ENCODE peak calls at places on chromosome 14, in seven cellular contexts. R is H1, S is HCT116, G is K562, A is GM12878, T is WTC11, D is HepG2. W is an unnamed sample.

GRCh38 chr14:104253901-104254353 is 115.5 kb downstream of the KIF26A start:
- DNase-seq in T (no peak), D (no peak), S (no peak), G (no peak), A (no peak), R (no peak), W (no peak)

GRCh38 chr14:61321385-61322010 is at the start of gene PRKCH:
- DNase-seq in S (peak; percentile 54), G (peak; percentile 64), D (peak; percentile 11), T (peak; percentile 73), A (no peak), R (peak; percentile 79), W (peak; percentile 68)

GRCh38 chr14:80364816-80365215 is 153.5 kb upstream of the DIO2 start:
- DNase-seq in T (no peak), R (no peak), G (no peak), A (no peak), S (no peak), D (no peak), W (no peak)

GRCh38 chr14:72751276-72752033 is 142.4 kb downstream of the DPF3 start:
- DNase-seq in R (no peak), T (no peak), D (no peak), G (no peak), A (no peak), S (no peak), W (no peak)

GRCh38 chr14:36556811-36557433 is 25.5 kb downstream of the NKX2-8 start:
- DNase-seq in R (peak; percentile 65), S (peak; percentile 19), A (no peak), D (peak; percentile 45), T (peak; percentile 46), G (peak; percentile 23), W (peak; percentile 51)

GRCh38 chr14:50067723-50068495 is 48.5 kb downstream of the VCPKMT start:
- DNase-seq in D (peak; percentile 90), A (no peak), R (no peak), G (no peak), T (no peak), S (peak; percentile 21), W (no peak)

GRCh38 chr14:50763386-50764007 is 67.5 kb downstream of the NIN start:
- DNase-seq in D (no peak), T (no peak), G (no peak), R (no peak), S (no peak), A (no peak), W (no peak)

GRCh38 chr14:99663716-99664635 is 19.0 kb downstream of the HHIPL1 start:
- DNase-seq in G (no peak), T (peak; percentile 70), A (no peak), D (no peak), S (no peak), R (peak; percentile 89), W (no peak)

GRCh38 chr14:96303981-96304380 is 48.0 kb downstream of the BDKRB1 start:
- DNase-seq in G (no peak), S (no peak), T (no peak), A (no peak), R (no peak), D (no peak), W (no peak)

GRCh38 chr14:90629471-90629870 is 186.8 kb downstream of the TTC7B start:
- DNase-seq in S (no peak), T (no peak), G (no peak), A (no peak), D (no peak), R (no peak), W (no peak)

GRCh38 chr14:105091335-105092123 is 26.3 kb upstream of the GPR132 start:
- DNase-seq in A (no peak), T (no peak), D (peak; percentile 71), S (peak; percentile 77), R (no peak), G (no peak), W (no peak)

GRCh38 chr14:95217391-95217900 is 60.1 kb upstream of the DICER1 start:
- DNase-seq in A (no peak), T (no peak), R (no peak), G (no peak), S (no peak), D (no peak), W (no peak)

GRCh38 chr14:34336501-34336900 is 125.5 kb downstream of the SPTSSA start:
- DNase-seq in S (no peak), R (no peak), A (no peak), D (peak; percentile 35), T (no peak), G (no peak), W (no peak)

GRCh38 chr14:104680806-104681688 is 8.4 kb upstream of the INF2 start:
- DNase-seq in D (peak; percentile 73), A (no peak), R (no peak), S (no peak), G (no peak), T (no peak), W (no peak)

GRCh38 chr14:105591052-105591451 is 64.7 kb downstream of the TMEM121 start:
- DNase-seq in S (no peak), R (no peak), G (no peak), T (no peak), D (no peak), A (no peak), W (no peak)

GRCh38 chr14:83463500-83464098 is 1929.9 kb upstream of the SEL1L start:
- DNase-seq in G (peak; percentile 21), R (peak; percentile 56), S (no peak), T (peak; percentile 59), A (no peak), D (peak; percentile 12), W (peak; percentile 14)

GRCh38 chr14:94771191-94771905 is 1.4 kb upstream of the GSC start:
- DNase-seq in R (peak; percentile 67), G (no peak), T (peak; percentile 36), S (no peak), A (no peak), D (no peak), W (no peak)

GRCh38 chr14:57751400-57751799 is 114.5 kb downstream of the SLC35F4 start:
- DNase-seq in S (no peak), A (no peak), D (no peak), G (no peak), T (no peak), R (no peak), W (no peak)

GRCh38 chr14:53523226-53523625 is 370.1 kb upstream of the DDHD1 start:
- DNase-seq in T (no peak), S (no peak), A (no peak), G (no peak), R (no peak), D (peak; percentile 31), W (no peak)
- TF ChIP-seq SP1 in T (no peak), S (no peak), A (no peak), G (no peak), R (no peak), D (no peak), W (no peak)

GRCh38 chr14:85087201-85087600 is 442.7 kb upstream of the FLRT2 start:
- DNase-seq in D (no peak), G (no peak), S (no peak), T (no peak), A (no peak), R (no peak), W (no peak)

GRCh38 chr14:85093631-85094330 is 436.2 kb upstream of the FLRT2 start:
- DNase-seq in S (no peak), A (no peak), R (no peak), D (no peak), T (no peak), G (no peak), W (no peak)

GRCh38 chr14:85085981-85086380 is 444.0 kb upstream of the FLRT2 start:
- DNase-seq in S (no peak), D (no peak), R (no peak), T (no peak), G (no peak), A (no peak), W (no peak)

GRCh38 chr14:85088231-85088630 is 441.7 kb upstream of the FLRT2 start:
- DNase-seq in T (no peak), R (no peak), D (no peak), G (no peak), S (no peak), A (no peak), W (no peak)

GRCh38 chr14:85090681-85091080 is 439.3 kb upstream of the FLRT2 start:
- DNase-seq in S (no peak), D (no peak), G (no peak), R (no peak), T (no peak), A (no peak), W (no peak)
- TF ChIP-seq SP1 in S (no peak), D (no peak), G (no peak), R (no peak), T (no peak), A (no peak), W (no peak)

DNA sequence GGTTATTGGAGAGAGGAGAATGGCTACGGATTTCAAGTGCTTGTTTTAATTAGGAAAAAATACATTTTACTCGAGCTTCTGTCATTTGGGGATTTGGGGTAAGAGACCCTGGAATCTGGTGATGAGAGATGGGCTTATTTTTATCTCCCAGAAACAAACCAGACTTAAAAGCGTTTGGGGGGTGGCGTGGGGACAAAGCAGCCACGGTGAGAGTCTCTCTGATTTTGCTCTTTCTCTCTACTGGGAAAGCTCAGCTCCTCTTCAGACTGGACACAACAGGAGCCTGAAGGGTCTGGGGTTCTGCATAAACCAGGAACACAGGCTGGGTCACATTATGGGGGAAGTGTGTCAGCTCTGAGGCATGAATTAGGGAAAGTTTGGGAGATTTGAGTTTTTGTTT is 3.8 kb downstream of the VSX2 start:
- DNase-seq in D (no peak), G (no peak), S (no peak), R (no peak), T (no peak), A (no peak), W (no peak)
- TF ChIP-seq SP1 in D (no peak), G (no peak), S (no peak), R (no peak), T (no peak), A (no peak), W (no peak)

GRCh38 chr14:53796734-53797133 is 159.9 kb downstream of the BMP4 start:
- DNase-seq in D (no peak), A (no peak), T (no peak), G (no peak), R (no peak), S (no peak), W (no peak)

GRCh38 chr14:53792909-53793308 is 163.7 kb downstream of the BMP4 start:
- DNase-seq in D (no peak), R (no peak), T (peak; percentile 19), A (no peak), G (no peak), S (no peak), W (no peak)

GRCh38 chr14:53791116-53791515 is 165.5 kb downstream of the BMP4 start:
- DNase-seq in R (no peak), A (no peak), G (no peak), T (no peak), D (no peak), S (no peak), W (no peak)

DNA sequence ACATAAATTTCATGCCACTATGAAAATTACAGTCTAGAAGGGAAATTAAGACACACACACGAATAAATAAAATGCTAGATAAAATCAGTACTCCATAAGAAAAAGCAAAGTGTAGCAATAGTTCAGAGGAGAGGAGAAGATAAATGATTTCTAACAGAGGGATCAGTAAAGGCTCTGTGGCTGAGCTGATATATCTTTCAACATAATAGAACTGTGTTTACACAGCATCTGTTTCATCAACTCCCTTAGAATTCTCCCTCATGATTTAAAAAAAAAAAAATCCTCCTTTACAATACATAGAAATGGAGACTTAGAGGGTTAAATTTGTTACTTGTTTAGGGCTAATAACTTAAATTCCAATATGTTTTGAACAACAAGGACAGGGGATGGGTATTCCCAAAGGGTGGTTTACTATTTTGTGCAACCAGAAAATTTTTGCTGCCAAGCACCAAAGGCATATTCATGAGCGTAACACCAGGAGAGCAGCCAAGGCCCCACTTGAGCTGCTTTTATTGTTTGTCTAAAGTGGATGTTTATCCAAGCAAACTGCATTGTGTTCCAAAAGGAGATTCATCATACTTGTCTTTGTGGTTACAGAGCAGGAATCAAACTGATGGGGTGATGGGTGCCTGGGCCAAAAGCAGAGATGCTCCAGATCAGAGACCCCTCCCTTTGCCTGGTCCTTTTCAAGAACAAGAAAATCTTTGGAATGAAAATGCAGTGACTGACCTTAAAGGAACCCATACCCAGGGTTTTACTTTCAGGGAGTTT is 162.7 kb downstream of the BMP4 start:
- DNase-seq in T (no peak), R (no peak), G (no peak), A (no peak), D (peak; percentile 40), S (no peak), W (no peak)
- TF ChIP-seq SP1 in T (no peak), R (no peak), G (no peak), A (no peak), D (no peak), S (no peak), W (no peak)